ENCODE peak calls at places on chromosomes 3 and 15, in four cellular contexts. B, R, E and H are unnamed samples. For H3K36me3, the result is how much of the 10 kb centered on the place peaks cover.

GRCh38 chr3:147915057-147915456 is 505.9 kb downstream of the ZIC1 start:
- DNase-seq in B (no peak), R (no peak), E (no peak), H (no peak)

GRCh38 chr3:167163580-167163979 is 216.5 kb downstream of the ZBBX start:
- DNase-seq in B (no peak), R (no peak), E (no peak), H (no peak)

GRCh38 chr3:68972358-68972979 is 40.1 kb upstream of the TAFA4 start:
- DNase-seq in B (no peak), R (peak), E (peak), H (peak)

GRCh38 chr3:12557472-12558105 is 702 bp downstream of the MKRN2 start:
- DNase-seq in B (no peak), R (peak), E (no peak), H (no peak)

GRCh38 chr3:184338538-184338945 is 1.1 kb downstream of the FAM131A start:
- DNase-seq in B (peak), R (peak), E (no peak), H (no peak)

GRCh38 chr3:146953523-146954125 is 348.5 kb upstream of the PLSCR5 start:
- DNase-seq in B (no peak), R (peak), E (no peak), H (no peak)

GRCh38 chr15:92394327-92395175 is 870 bp downstream of the ST8SIA2 start:
- DNase-seq in B (no peak), R (no peak), E (no peak), H (no peak)

GRCh38 chr15:25874379-25874778 is 11.3 kb upstream of the ATP10A start:
- DNase-seq in B (no peak), R (no peak), E (no peak), H (no peak)

GRCh38 chr3:188264231-188265213 is 110.6 kb downstream of the LPP start:
- DNase-seq in B (no peak), R (no peak), E (no peak), H (no peak)

GRCh38 chr3:121473001-121473400 is 72.8 kb downstream of the POLQ start:
- DNase-seq in B (no peak), R (no peak), E (no peak), H (no peak)
- H3K36me3 ChIP-seq in B (under half), R (under half), E (under half), H (under half)

DNA sequence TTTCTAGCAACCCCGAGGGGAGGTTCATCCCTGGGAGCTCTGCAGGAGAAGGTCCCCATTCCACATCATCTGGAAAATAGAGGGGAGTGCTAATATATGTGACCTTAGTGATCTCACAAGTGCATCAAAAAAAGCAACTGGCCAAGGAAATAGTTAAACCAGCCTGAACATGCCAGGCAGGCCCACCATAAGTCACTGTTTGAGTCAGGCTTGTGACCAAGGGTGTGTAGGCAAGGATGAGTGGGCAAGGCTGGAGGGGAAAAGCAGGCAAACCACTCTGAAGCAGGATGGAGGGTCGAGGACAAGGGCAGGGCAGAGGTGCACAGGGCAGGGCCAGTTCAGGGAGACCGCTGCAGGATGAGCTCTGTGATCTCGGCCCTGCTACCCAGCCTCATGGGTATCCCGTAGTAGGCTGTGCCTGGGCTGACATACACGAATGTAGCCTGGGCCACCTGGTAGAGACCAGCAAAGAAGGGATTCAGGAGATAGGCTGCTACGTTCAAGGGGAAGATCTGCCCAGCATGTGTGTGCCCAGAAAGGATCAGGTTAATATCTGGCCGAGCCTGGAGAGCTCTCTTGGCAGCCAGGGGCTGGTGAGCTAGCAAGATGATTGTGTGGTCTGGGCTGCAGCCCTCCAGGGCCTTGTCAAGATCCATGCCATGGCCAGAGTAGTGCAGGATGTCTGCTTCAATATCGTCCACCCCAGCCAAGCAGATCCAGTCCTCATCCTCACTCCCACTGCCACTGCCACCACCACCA is 4.3 kb downstream of the GLB1 start:
- DNase-seq in B (no peak), R (no peak), E (no peak), H (no peak)
- H3K36me3 ChIP-seq in B (under half), R (under half), E (under half), H (under half)

DNA sequence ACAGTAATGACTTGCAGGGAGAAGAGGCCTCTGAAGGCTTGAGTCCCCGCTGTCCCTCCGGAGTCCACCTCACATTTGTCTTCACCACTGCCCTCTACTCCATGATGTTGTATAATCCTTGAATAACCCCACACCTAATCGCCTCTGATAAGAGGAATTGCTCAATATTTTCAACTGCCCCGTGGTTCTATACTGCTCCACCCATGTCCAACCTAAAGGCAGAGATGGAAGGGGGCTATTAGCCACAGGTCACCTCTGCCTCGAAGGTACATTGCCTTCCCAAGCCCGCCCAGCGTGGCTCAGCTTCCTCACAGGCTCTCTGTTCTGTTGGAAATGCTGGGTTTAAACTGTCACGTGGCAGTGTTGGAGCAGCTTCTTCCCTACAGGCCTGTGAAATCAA is 12.4 kb downstream of the TLR9 start:
- DNase-seq in B (no peak), R (no peak), E (no peak), H (no peak)
- H3K36me3 ChIP-seq in B (half or more), R (half or more), E (half or more), H (under half)

GRCh38 chr3:29307229-29307796 is 26.4 kb downstream of the RBMS3 start:
- DNase-seq in B (no peak), R (peak), E (no peak), H (no peak)
- H3K36me3 ChIP-seq in B (under half), R (under half), E (under half), H (under half)

GRCh38 chr3:152445227-152445626 is 176.5 kb downstream of the MBNL1 start:
- DNase-seq in B (no peak), R (peak), E (no peak), H (no peak)

GRCh38 chr3:152443212-152444023 is 174.7 kb downstream of the MBNL1 start:
- DNase-seq in B (no peak), R (no peak), E (no peak), H (no peak)

GRCh38 chr3:152447509-152447908 is 178.8 kb downstream of the MBNL1 start:
- DNase-seq in B (no peak), R (no peak), E (no peak), H (no peak)

GRCh38 chr3:152446495-152446894 is 177.8 kb downstream of the MBNL1 start:
- DNase-seq in B (no peak), R (no peak), E (no peak), H (no peak)

DNA sequence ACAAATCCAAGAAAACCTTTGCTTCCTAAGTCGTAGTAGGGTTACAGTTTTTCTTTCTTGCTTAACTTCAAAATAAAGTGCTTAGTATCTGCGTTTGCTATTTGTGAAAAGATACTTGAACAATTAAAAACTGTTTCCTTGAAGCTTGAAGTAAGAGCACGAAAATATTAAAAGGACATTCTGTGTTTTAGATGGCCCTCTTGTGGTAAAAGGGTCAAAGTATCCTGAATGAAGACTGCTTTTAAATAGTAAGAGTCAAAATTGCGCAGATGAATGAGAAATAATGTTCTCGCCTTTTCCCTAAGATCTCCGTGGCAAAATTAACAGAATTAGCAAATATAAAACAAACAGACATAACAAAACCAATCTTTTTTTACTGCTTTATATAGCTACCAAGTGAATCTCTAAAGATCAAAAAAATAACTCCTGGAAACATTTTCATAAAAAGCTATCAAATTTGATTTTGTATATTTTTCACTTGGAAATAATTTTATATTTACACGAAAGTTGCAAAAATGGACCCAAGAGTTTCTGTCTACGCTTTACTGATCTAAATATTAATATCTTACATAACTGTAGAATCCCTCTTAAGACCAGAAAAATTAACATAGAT is 175.4 kb downstream of the MBNL1 start:
- DNase-seq in B (no peak), R (no peak), E (no peak), H (no peak)
- H3K36me3 ChIP-seq in B (under half), R (under half), E (under half), H (under half)

GRCh38 chr3:58039609-58040008 is 31.4 kb downstream of the FLNB start:
- DNase-seq in B (no peak), R (no peak), E (no peak), H (no peak)

GRCh38 chr3:58041182-58041825 is 33.1 kb downstream of the FLNB start:
- DNase-seq in B (no peak), R (peak), E (no peak), H (no peak)

GRCh38 chr3:58037141-58037910 is 29.1 kb downstream of the FLNB start:
- DNase-seq in B (no peak), R (no peak), E (no peak), H (no peak)

GRCh38 chr3:58036287-58037032 is 28.2 kb downstream of the FLNB start:
- DNase-seq in B (no peak), R (no peak), E (no peak), H (no peak)

DNA sequence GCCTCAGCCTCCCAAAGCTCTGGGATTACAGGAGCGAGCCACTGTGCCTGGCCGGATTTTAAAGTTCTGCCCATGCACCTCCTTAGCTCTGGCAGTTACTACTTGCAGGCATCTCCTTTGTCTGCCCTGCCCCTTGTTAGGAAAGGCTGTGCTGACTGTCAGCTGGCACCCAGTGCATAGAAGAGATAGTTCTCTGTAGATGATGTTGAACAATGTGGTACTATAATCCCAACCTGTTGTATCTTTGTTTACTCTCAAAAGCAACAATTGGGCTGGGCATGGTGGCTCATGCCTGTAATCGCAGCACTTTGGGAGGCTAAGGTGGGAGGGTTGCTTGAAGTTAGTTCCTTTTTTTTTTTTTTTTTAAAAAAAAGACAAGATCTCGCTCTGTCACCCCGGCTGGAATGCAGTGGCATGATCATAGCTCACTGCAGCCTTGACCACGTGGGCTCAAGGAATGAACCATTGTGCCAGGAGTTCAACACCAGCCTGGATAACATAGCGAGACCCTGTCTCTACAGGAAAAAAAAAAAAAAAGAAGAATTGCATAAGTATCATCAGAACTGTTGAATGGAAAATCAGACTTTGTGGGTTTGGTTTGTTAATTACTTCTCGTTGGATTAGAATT is 30.6 kb downstream of the FLNB start:
- DNase-seq in B (no peak), R (no peak), E (no peak), H (no peak)
- H3K36me3 ChIP-seq in B (under half), R (under half), E (under half), H (under half)

GRCh38 chr3:140180603-140181002 is 245.6 kb downstream of the CLSTN2 start:
- DNase-seq in B (no peak), R (no peak), E (no peak), H (no peak)

GRCh38 chr3:140177943-140178342 is 243.0 kb downstream of the CLSTN2 start:
- DNase-seq in B (no peak), R (no peak), E (no peak), H (no peak)

GRCh38 chr3:140170612-140171011 is 235.6 kb downstream of the CLSTN2 start:
- DNase-seq in B (no peak), R (no peak), E (no peak), H (no peak)

DNA sequence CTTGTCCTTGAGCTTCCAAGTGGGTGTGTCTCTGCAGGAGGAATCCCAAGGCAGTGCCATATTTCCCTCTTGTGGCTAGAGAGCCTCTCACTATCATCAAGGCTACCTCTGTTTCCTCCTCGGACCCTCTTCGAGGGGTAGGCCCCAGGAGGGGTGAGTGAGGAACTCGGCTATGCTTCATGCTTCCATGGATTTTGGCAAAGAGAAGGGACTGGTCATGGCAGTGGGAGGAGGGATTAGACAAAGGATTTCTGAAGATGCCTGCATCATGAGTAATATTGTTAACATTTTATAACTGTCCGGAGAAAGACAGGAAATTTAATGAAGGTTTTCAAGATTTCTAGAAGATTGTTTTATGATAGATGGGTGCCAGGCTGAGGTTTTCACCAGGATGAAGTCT is 241.5 kb downstream of the CLSTN2 start:
- DNase-seq in B (no peak), R (no peak), E (no peak), H (no peak)
- H3K36me3 ChIP-seq in B (under half), R (under half), E (under half), H (under half)